ENCODE peak calls at places on chromosomes 4 and X, in seven cellular contexts. W, Q, N, C, A, Y and D are unnamed samples.

GRCh38 chr4:24582235-24582863 is 2.0 kb downstream of the DHX15 start:
- DNase-seq in W (no peak), Q (no peak), N (no peak), C (no peak), A (no peak), Y (peak; percentile 7), D (no peak)

GRCh38 chrX:39907964-39908616 is 189.7 kb downstream of the BCOR start:
- DNase-seq in W (peak; percentile 87), Q (no peak), N (peak; percentile 95), C (peak; percentile 61), A (no peak), Y (no peak), D (peak; percentile 30)

GRCh38 chr4:11471613-11472012 is 42.9 kb upstream of the HS3ST1 start:
- DNase-seq in W (no peak), Q (peak; percentile 39), N (no peak), C (no peak), A (no peak), Y (no peak), D (no peak)

GRCh38 chr4:6701371-6701770 is 7.7 kb downstream of the S100P start:
- DNase-seq in W (no peak), Q (no peak), N (no peak), C (peak; percentile 46), A (peak; percentile 95), Y (peak; percentile 38), D (no peak)

GRCh38 chr4:119656986-119657635 is 28.5 kb upstream of the PDE5A start:
- DNase-seq in W (no peak), Q (no peak), N (peak; percentile 69), C (no peak), A (no peak), Y (no peak), D (no peak)

GRCh38 chr4:4203688-4204400 is 22.9 kb downstream of the OTOP1 start:
- DNase-seq in W (no peak), Q (no peak), N (no peak), C (no peak), A (no peak), Y (no peak), D (no peak)

GRCh38 chrX:1025413-1025812 is 187.0 kb downstream of the CRLF2 start:
- DNase-seq in W (no peak), Q (no peak), N (no peak), C (no peak), A (no peak), Y (no peak), D (no peak)

GRCh38 chrX:39928704-39929439 is 168.9 kb downstream of the BCOR start:
- DNase-seq in W (peak; percentile 61), Q (no peak), N (no peak), C (no peak), A (no peak), Y (no peak), D (no peak)

GRCh38 chr4:152102184-152103000 is 341.6 kb upstream of the GATB start:
- DNase-seq in W (no peak), Q (no peak), N (peak; percentile 92), C (peak; percentile 35), A (no peak), Y (no peak), D (no peak)

GRCh38 chr4:120218981-120219380 is 152.3 kb upstream of the MAD2L1 start:
- DNase-seq in W (no peak), Q (no peak), N (no peak), C (no peak), A (no peak), Y (no peak), D (no peak)

GRCh38 chr4:78654809-78655208 is 103.2 kb downstream of the ANXA3 start:
- DNase-seq in W (no peak), Q (no peak), N (peak; percentile 58), C (no peak), A (no peak), Y (no peak), D (no peak)

GRCh38 chr4:108170729-108171540 is 2.2 kb upstream of the LEF1 start:
- DNase-seq in W (no peak), Q (no peak), N (no peak), C (no peak), A (no peak), Y (peak; percentile 30), D (no peak)

GRCh38 chr4:7322166-7322991 is 112.4 kb downstream of the PSAPL1 start:
- DNase-seq in W (no peak), Q (no peak), N (no peak), C (no peak), A (no peak), Y (no peak), D (no peak)

GRCh38 chrX:140817943-140818342 is 108.4 kb downstream of the LINC00632 start:
- DNase-seq in W (peak; percentile 7), Q (no peak), N (peak; percentile 41), C (no peak), A (no peak), Y (peak; percentile 3), D (peak; percentile 19)

GRCh38 chrX:72569786-72570185 is 2.9 kb downstream of the HDAC8 start:
- DNase-seq in W (no peak), Q (no peak), N (peak; percentile 86), C (no peak), A (no peak), Y (no peak), D (no peak)

GRCh38 chr4:98573791-98574190 is 84.6 kb downstream of the TSPAN5 start:
- DNase-seq in W (no peak), Q (no peak), N (no peak), C (no peak), A (no peak), Y (no peak), D (no peak)

GRCh38 chr4:95857761-95858160 is 17.9 kb downstream of the PDHA2 start:
- DNase-seq in W (no peak), Q (no peak), N (no peak), C (no peak), A (no peak), Y (no peak), D (no peak)

GRCh38 chr4:164906368-164906767 is 29.4 kb downstream of the APELA start:
- DNase-seq in W (no peak), Q (no peak), N (no peak), C (no peak), A (no peak), Y (no peak), D (no peak)

GRCh38 chrX:38225093-38225492 is 4.4 kb upstream of the SRPX start:
- DNase-seq in W (no peak), Q (no peak), N (peak; percentile 60), C (no peak), A (no peak), Y (no peak), D (no peak)

GRCh38 chr4:142530724-142531123 is 315.4 kb downstream of the INPP4B start:
- DNase-seq in W (no peak), Q (no peak), N (no peak), C (no peak), A (no peak), Y (no peak), D (no peak)

GRCh38 chr4:142532054-142532453 is 314.0 kb downstream of the INPP4B start:
- DNase-seq in W (no peak), Q (no peak), N (no peak), C (no peak), A (no peak), Y (no peak), D (no peak)

DNA sequence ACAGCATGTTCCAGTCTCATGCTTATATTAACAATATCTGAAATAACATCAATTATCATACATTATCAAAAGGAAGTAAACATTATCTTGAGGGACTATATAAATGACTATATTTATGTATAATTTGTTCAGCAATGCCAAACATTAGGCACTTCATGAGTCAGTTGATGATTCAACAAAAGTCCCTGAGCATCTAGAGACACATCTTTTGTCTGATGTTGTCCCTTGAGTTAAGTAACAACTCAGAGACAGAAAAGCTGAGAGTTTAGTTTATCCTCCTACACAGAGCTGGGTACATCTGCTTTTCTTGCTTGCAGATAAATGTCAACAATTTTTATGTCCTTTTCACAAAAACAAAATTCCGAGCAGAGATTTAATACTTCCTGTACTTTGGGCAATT is 311.1 kb downstream of the INPP4B start:
- DNase-seq in W (peak; percentile 1), Q (no peak), N (peak; percentile 45), C (no peak), A (no peak), Y (no peak), D (no peak)
- TF ChIP-seq RFX5 in W (no peak), Q (no peak), N (no peak), C (no peak), A (no peak), Y (no peak), D (no peak)

DNA sequence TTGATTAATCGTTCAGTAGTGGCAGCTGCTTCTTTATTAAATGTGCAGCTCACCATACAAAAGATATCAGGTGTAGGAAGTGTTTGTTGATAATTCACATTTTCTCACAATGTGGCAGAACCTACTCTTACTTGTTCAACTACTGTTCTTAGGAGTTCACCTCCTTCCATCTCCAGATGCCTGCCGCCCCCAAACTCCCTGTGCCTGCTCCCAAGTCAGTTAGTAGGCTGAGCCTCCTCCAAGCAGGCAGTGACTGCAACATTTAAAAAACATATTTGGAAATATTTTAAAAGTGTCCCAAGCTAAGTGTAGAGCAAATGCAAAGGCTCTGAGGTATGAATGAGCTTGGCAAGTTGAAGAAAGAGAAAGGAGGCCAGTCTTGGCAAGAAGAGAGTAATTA is 100.2 kb downstream of the AFF2 start:
- DNase-seq in W (no peak), Q (no peak), N (no peak), C (no peak), A (no peak), Y (no peak), D (no peak)
- TF ChIP-seq RFX5 in W (no peak), Q (no peak), N (no peak), C (no peak), A (no peak), Y (no peak), D (no peak)

DNA sequence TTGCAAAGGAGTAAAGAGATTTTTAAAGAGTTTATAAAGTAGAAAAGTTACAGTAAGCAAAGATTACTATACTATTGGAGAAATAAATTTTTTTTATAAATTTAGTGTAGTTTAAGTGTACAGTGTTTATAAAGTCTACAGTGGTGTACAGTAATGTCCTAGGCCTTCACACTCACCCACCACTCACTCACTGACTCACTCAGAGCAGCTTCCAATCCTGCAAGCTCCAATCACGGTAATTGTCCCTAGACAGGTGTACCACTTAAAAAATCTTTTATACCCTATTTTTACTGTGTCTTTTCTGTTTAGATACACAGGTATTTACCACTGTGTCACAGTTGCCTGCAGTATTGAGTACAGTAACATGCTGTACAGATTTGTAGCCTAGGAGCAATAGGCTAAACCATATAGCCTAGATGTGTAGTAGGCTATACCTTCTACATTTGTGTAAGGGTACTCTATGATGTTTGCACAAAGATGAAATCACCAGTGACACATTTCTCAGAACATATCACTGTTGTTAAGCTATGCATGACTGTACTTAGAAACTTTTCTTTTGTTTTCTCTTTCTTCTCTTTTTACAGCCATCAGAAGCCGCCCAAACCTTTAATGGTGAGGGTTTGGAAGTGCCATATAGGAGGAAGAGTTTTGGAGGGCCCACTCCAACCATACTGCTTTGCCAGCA is 11.8 kb upstream of the SH3RF1 start:
- DNase-seq in W (no peak), Q (no peak), N (peak; percentile 78), C (no peak), A (no peak), Y (no peak), D (no peak)
- TF ChIP-seq RFX5 in W (no peak), Q (no peak), N (no peak), C (no peak), A (no peak), Y (no peak), D (no peak)

DNA sequence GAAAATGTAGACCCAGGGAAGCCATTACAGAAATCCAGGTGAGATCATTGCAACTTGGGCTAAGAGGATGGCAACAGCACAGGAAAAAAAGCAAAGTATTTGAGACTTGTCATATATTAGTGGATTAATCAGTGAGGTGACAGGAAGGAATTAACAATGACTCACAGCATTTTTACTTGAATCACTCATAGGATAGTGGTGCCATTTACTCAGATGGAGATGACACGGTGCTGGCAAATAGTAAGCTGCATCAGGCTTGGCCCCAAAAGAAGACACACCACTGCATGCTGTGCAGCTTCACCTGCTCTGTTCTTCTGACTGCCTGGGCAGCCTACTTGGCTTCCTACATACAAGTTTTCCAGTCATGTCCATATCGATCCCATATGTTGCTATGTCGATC is 144.8 kb downstream of the FRYL start:
- DNase-seq in W (no peak), Q (no peak), N (peak; percentile 37), C (peak; percentile 9), A (no peak), Y (no peak), D (no peak)
- TF ChIP-seq RFX5 in W (no peak), Q (no peak), N (no peak), C (no peak), A (no peak), Y (no peak), D (no peak)